ENCODE peak calls at places on chromosomes 4 and X, in nine cellular contexts. One of them, this sample, is unnamed. For H3K4me1, the result is how much of the 10 kb centered on the place peaks cover.

GRCh38 chr4:169723207-169723606 is 34.5 kb downstream of the HPF1 start:
- DNase-seq in esophagus squamous epithelium: no peak
- DNase-seq in upper lobe of right lung: no peak
- DNase-seq in right atrium auricular region: no peak
- DNase-seq in ovary: no peak
- DNase-seq in PC-3: peak
- DNase-seq in GM23338: peak
- DNase-seq in mucosa of descending colon: no peak
- DNase-seq in suprapubic skin: no peak
- DNase-seq in this sample: no peak

GRCh38 chr4:168021666-168022065 is 70.7 kb upstream of the ANXA10 start:
- DNase-seq in PC-3: peak
- DNase-seq in upper lobe of right lung: no peak
- DNase-seq in suprapubic skin: no peak
- DNase-seq in esophagus squamous epithelium: no peak
- DNase-seq in ovary: no peak
- DNase-seq in mucosa of descending colon: no peak
- DNase-seq in GM23338: no peak
- DNase-seq in right atrium auricular region: no peak
- DNase-seq in this sample: no peak

GRCh38 chr4:171813195-171813955 is at the start of gene GALNTL6:
- DNase-seq in suprapubic skin: no peak
- DNase-seq in right atrium auricular region: no peak
- DNase-seq in ovary: no peak
- DNase-seq in mucosa of descending colon: no peak
- DNase-seq in GM23338: peak
- DNase-seq in esophagus squamous epithelium: no peak
- DNase-seq in PC-3: no peak
- DNase-seq in upper lobe of right lung: no peak
- DNase-seq in this sample: peak

GRCh38 chrX:107146670-107147069 is 28.0 kb upstream of the RBM41 start:
- DNase-seq in GM23338: no peak
- DNase-seq in ovary: no peak
- DNase-seq in suprapubic skin: no peak
- DNase-seq in PC-3: peak
- DNase-seq in upper lobe of right lung: no peak
- DNase-seq in esophagus squamous epithelium: no peak
- DNase-seq in mucosa of descending colon: no peak
- DNase-seq in right atrium auricular region: no peak
- DNase-seq in this sample: no peak

GRCh38 chr4:6782846-6783110 is 251 bp downstream of the KIAA0232 start:
- DNase-seq in right atrium auricular region: no peak
- DNase-seq in mucosa of descending colon: no peak
- DNase-seq in suprapubic skin: no peak
- DNase-seq in PC-3: no peak
- DNase-seq in esophagus squamous epithelium: no peak
- DNase-seq in upper lobe of right lung: no peak
- DNase-seq in GM23338: no peak
- DNase-seq in ovary: no peak
- DNase-seq in this sample: no peak

GRCh38 chrX:46965125-46965758 is 53.0 kb downstream of the JADE3 start:
- DNase-seq in GM23338: no peak
- DNase-seq in ovary: no peak
- DNase-seq in esophagus squamous epithelium: no peak
- DNase-seq in mucosa of descending colon: no peak
- DNase-seq in right atrium auricular region: no peak
- DNase-seq in suprapubic skin: no peak
- DNase-seq in upper lobe of right lung: no peak
- DNase-seq in PC-3: peak
- DNase-seq in this sample: no peak

GRCh38 chr4:8867624-8868320 is 3.9 kb downstream of the HMX1 start:
- DNase-seq in PC-3: no peak
- DNase-seq in mucosa of descending colon: no peak
- DNase-seq in ovary: no peak
- DNase-seq in suprapubic skin: no peak
- DNase-seq in GM23338: peak
- DNase-seq in right atrium auricular region: no peak
- DNase-seq in upper lobe of right lung: no peak
- DNase-seq in esophagus squamous epithelium: no peak
- DNase-seq in this sample: no peak

GRCh38 chrX:27555514-27555913 is 34.6 kb upstream of the DCAF8L2 start:
- DNase-seq in ovary: no peak
- DNase-seq in PC-3: peak
- DNase-seq in mucosa of descending colon: no peak
- DNase-seq in esophagus squamous epithelium: no peak
- DNase-seq in suprapubic skin: no peak
- DNase-seq in right atrium auricular region: no peak
- DNase-seq in GM23338: peak
- DNase-seq in upper lobe of right lung: no peak
- DNase-seq in this sample: no peak

GRCh38 chrX:39759526-39760224 is 338.1 kb downstream of the BCOR start:
- DNase-seq in upper lobe of right lung: peak
- DNase-seq in PC-3: peak
- DNase-seq in right atrium auricular region: no peak
- DNase-seq in GM23338: no peak
- DNase-seq in ovary: peak
- DNase-seq in mucosa of descending colon: no peak
- DNase-seq in suprapubic skin: no peak
- DNase-seq in esophagus squamous epithelium: no peak
- DNase-seq in this sample: no peak

GRCh38 chr4:2827071-2827873 is 16.4 kb upstream of the ADD1 start:
- DNase-seq in PC-3: no peak
- DNase-seq in mucosa of descending colon: peak
- DNase-seq in GM23338: no peak
- DNase-seq in ovary: no peak
- DNase-seq in upper lobe of right lung: no peak
- DNase-seq in right atrium auricular region: no peak
- DNase-seq in suprapubic skin: peak
- DNase-seq in esophagus squamous epithelium: no peak
- DNase-seq in this sample: peak

GRCh38 chrX:57453901-57454300 is 137.9 kb upstream of the ZXDB start:
- DNase-seq in suprapubic skin: no peak
- DNase-seq in mucosa of descending colon: no peak
- DNase-seq in upper lobe of right lung: no peak
- DNase-seq in esophagus squamous epithelium: no peak
- DNase-seq in right atrium auricular region: no peak
- DNase-seq in ovary: no peak
- DNase-seq in PC-3: peak
- DNase-seq in GM23338: peak
- DNase-seq in this sample: no peak

GRCh38 chr4:120052840-120053239 is 13.8 kb downstream of the MAD2L1 start:
- DNase-seq in PC-3: peak
- DNase-seq in mucosa of descending colon: no peak
- DNase-seq in GM23338: no peak
- DNase-seq in right atrium auricular region: peak
- DNase-seq in ovary: no peak
- DNase-seq in upper lobe of right lung: no peak
- DNase-seq in suprapubic skin: no peak
- DNase-seq in esophagus squamous epithelium: no peak
- DNase-seq in this sample: peak

GRCh38 chrX:8783100-8784098 is 17.8 kb downstream of the FAM9A start:
- DNase-seq in suprapubic skin: no peak
- DNase-seq in right atrium auricular region: no peak
- DNase-seq in ovary: no peak
- DNase-seq in GM23338: peak
- DNase-seq in esophagus squamous epithelium: no peak
- DNase-seq in mucosa of descending colon: no peak
- DNase-seq in PC-3: peak
- DNase-seq in upper lobe of right lung: no peak
- DNase-seq in this sample: no peak

GRCh38 chrX:39969099-39969825 is 128.5 kb downstream of the BCOR start:
- DNase-seq in upper lobe of right lung: no peak
- DNase-seq in PC-3: no peak
- DNase-seq in esophagus squamous epithelium: no peak
- DNase-seq in mucosa of descending colon: no peak
- DNase-seq in suprapubic skin: no peak
- DNase-seq in GM23338: peak
- DNase-seq in ovary: no peak
- DNase-seq in right atrium auricular region: no peak
- DNase-seq in this sample: no peak

DNA sequence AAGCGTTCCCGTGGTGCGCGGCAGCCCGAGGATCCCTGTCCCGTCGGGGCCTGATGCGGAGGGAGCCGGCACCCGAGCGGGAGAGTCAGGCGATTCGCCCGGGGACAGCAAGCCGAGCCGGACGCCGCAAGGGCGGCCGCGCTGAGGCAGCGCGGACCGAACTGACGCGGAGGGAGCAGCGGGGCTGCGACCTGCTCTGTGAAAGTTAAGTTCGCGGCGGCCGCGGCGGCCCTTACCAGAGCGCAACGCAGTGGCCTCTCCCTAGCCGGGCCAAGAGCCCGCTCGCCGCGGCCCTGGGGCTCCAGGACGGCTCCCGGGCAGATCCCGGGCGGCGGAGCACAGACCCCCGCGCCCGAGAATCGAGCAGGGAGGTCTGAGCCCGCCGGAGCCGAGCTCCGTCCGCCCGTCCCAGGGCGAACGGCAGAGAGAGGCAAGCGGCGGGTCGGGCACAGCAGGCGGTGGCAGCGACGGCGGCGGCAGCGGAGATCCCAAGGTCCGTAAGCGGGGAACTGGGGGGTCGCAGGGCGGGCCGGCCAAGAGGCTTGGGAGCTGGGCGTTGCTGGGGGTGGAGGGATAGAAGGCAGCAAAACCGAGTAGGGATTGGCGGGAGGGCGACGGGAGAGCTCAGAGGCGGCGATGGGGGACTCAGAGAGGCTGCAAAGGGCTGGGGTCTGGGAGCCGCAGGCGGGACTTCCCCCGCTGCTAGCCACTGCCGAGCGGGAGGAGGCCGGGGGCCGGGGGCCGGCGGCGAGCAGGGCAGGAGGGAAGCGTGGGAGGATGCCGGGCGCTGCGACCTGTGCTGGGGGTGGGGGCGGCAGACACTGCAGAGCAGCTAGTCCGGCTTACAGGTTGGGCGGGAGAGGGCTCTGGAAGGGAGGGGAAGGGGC is 1.0 kb downstream of the GPR50 start:
- DNase-seq in ovary: no peak
- DNase-seq in esophagus squamous epithelium: no peak
- DNase-seq in suprapubic skin: no peak
- DNase-seq in mucosa of descending colon: no peak
- DNase-seq in upper lobe of right lung: no peak
- DNase-seq in GM23338: peak
- DNase-seq in right atrium auricular region: no peak
- DNase-seq in PC-3: no peak
- DNase-seq in this sample: no peak
- H3K4me3 ChIP-seq in ovary: no peak
- H3K4me3 ChIP-seq in esophagus squamous epithelium: peak
- H3K4me3 ChIP-seq in suprapubic skin: peak
- H3K4me3 ChIP-seq in mucosa of descending colon: no peak
- H3K4me3 ChIP-seq in upper lobe of right lung: no peak
- H3K4me3 ChIP-seq in GM23338: peak
- H3K4me3 ChIP-seq in right atrium auricular region: peak
- H3K4me3 ChIP-seq in PC-3: no peak
- H3K4me3 ChIP-seq in this sample: no peak

DNA sequence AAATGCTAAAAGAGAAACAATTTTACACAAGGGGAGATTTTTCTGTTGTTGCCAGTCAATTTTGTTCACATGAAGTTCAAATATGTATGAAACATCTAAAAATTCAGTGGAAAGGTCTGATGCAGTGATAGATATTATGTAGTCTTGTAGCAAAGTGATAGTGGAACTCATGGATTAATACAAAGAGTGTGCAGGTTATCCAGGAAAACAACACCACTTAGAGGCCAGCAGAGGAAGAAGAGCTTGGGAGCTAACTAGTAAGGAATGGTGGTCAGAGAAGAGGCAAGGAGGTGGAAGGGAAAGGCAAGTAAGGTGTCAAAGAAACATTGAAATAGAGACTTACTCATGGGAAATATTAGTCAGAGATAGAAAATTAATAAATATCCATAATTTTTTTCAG is 395.6 kb downstream of the MAPK10 start:
- DNase-seq in right atrium auricular region: no peak
- DNase-seq in esophagus squamous epithelium: no peak
- DNase-seq in mucosa of descending colon: no peak
- DNase-seq in GM23338: peak
- DNase-seq in ovary: no peak
- DNase-seq in PC-3: no peak
- DNase-seq in suprapubic skin: no peak
- DNase-seq in upper lobe of right lung: no peak
- DNase-seq in this sample: no peak
- TF ChIP-seq CTCF in right atrium auricular region: no peak
- TF ChIP-seq CTCF in esophagus squamous epithelium: no peak
- TF ChIP-seq CTCF in mucosa of descending colon: no peak
- TF ChIP-seq CTCF in GM23338: peak
- TF ChIP-seq CTCF in ovary: no peak
- TF ChIP-seq CTCF in PC-3: peak
- TF ChIP-seq CTCF in suprapubic skin: no peak
- TF ChIP-seq CTCF in upper lobe of right lung: no peak
- TF ChIP-seq CTCF in this sample: peak

GRCh38 chr4:72933029-72933428 is 136.5 kb downstream of the COX18 start:
- DNase-seq in GM23338: no peak
- DNase-seq in mucosa of descending colon: no peak
- DNase-seq in right atrium auricular region: no peak
- DNase-seq in suprapubic skin: no peak
- DNase-seq in PC-3: peak
- DNase-seq in ovary: no peak
- DNase-seq in upper lobe of right lung: no peak
- DNase-seq in esophagus squamous epithelium: no peak
- DNase-seq in this sample: no peak
- H3K4me1 ChIP-seq in GM23338: under half
- H3K4me1 ChIP-seq in mucosa of descending colon: under half
- H3K4me1 ChIP-seq in right atrium auricular region: under half
- H3K4me1 ChIP-seq in suprapubic skin: under half
- H3K4me1 ChIP-seq in PC-3: under half
- H3K4me1 ChIP-seq in ovary: under half
- H3K4me1 ChIP-seq in upper lobe of right lung: under half
- H3K4me1 ChIP-seq in esophagus squamous epithelium: under half
- H3K4me1 ChIP-seq in this sample: under half

GRCh38 chr4:100494166-100494565 is 23.7 kb downstream of the EMCN start:
- DNase-seq in GM23338: no peak
- DNase-seq in esophagus squamous epithelium: no peak
- DNase-seq in upper lobe of right lung: no peak
- DNase-seq in suprapubic skin: no peak
- DNase-seq in ovary: no peak
- DNase-seq in right atrium auricular region: no peak
- DNase-seq in mucosa of descending colon: no peak
- DNase-seq in PC-3: no peak
- DNase-seq in this sample: no peak
- H3K4me3 ChIP-seq in GM23338: no peak
- H3K4me3 ChIP-seq in esophagus squamous epithelium: no peak
- H3K4me3 ChIP-seq in upper lobe of right lung: no peak
- H3K4me3 ChIP-seq in suprapubic skin: no peak
- H3K4me3 ChIP-seq in ovary: no peak
- H3K4me3 ChIP-seq in right atrium auricular region: no peak
- H3K4me3 ChIP-seq in mucosa of descending colon: no peak
- H3K4me3 ChIP-seq in PC-3: no peak
- H3K4me3 ChIP-seq in this sample: no peak

GRCh38 chr4:30294295-30294694 is 425.9 kb upstream of the PCDH7 start:
- DNase-seq in PC-3: no peak
- DNase-seq in mucosa of descending colon: no peak
- DNase-seq in GM23338: no peak
- DNase-seq in esophagus squamous epithelium: no peak
- DNase-seq in ovary: no peak
- DNase-seq in right atrium auricular region: no peak
- DNase-seq in upper lobe of right lung: no peak
- DNase-seq in suprapubic skin: no peak
- DNase-seq in this sample: no peak

DNA sequence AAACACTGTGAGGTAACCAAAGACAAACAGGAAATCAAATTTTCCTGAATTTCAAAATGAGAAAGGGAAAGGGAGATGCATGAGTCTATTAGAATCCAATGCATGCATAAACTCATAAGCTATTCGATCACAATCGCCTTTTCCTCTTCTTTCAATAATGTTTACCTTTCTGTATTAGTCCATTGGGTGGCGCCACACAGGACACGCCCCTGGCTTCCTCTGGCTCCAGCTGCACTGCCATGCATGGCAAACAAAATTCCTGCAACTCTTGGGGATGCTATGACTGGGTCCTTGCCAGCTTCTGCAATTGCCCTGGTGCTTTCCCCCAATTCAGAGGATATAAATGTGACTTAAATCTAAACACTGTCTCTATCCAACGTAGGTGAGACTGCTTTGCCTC is 424.5 kb upstream of the PCDH7 start:
- DNase-seq in esophagus squamous epithelium: no peak
- DNase-seq in right atrium auricular region: no peak
- DNase-seq in GM23338: peak
- DNase-seq in PC-3: no peak
- DNase-seq in suprapubic skin: no peak
- DNase-seq in mucosa of descending colon: no peak
- DNase-seq in ovary: no peak
- DNase-seq in upper lobe of right lung: no peak
- DNase-seq in this sample: no peak
- TF ChIP-seq CTCF in esophagus squamous epithelium: no peak
- TF ChIP-seq CTCF in right atrium auricular region: no peak
- TF ChIP-seq CTCF in GM23338: peak
- TF ChIP-seq CTCF in PC-3: peak
- TF ChIP-seq CTCF in suprapubic skin: no peak
- TF ChIP-seq CTCF in mucosa of descending colon: no peak
- TF ChIP-seq CTCF in ovary: no peak
- TF ChIP-seq CTCF in upper lobe of right lung: no peak
- TF ChIP-seq CTCF in this sample: no peak